ENCODE peak calls at places on chromosomes 13 and 19, in seven cellular contexts. I is heart left ventricle; R is K562; B is ascending aorta; S is tibial artery; G is CD8-positive, alpha-beta T cell; M is fibroblast of lung. K is an unnamed sample.

GRCh38 chr13:98809345-98809777 is 56.9 kb upstream of the SLC15A1 start:
- DNase-seq in I (no peak), R (no peak), B (no peak), S (no peak), G (no peak), M (no peak), K (no peak)

GRCh38 chr13:112812306-112813034 is 122.6 kb downstream of the ATP11A start:
- DNase-seq in I (no peak), R (no peak), B (no peak), S (no peak), G (no peak), M (no peak), K (no peak)

GRCh38 chr19:1728816-1729567 is 24.3 kb upstream of the ONECUT3 start:
- DNase-seq in I (no peak), R (no peak), B (no peak), S (no peak), G (no peak), M (no peak), K (no peak)

GRCh38 chr19:8905342-8905741 is 73.2 kb downstream of the MBD3L1 start:
- DNase-seq in I (no peak), R (no peak), B (no peak), S (no peak), G (no peak), M (no peak), K (no peak)

GRCh38 chr13:60431108-60431700 is 34.2 kb downstream of the TDRD3 start:
- DNase-seq in I (no peak), R (peak; percentile 19), B (no peak), S (no peak), G (no peak), M (peak; percentile 58), K (peak; percentile 19)

GRCh38 chr13:74730556-74731331 is 596.5 kb upstream of the KLF12 start:
- DNase-seq in I (no peak), R (no peak), B (no peak), S (no peak), G (no peak), M (no peak), K (no peak)

GRCh38 chr13:25977671-25978070 is 74.1 kb downstream of the SHISA2 start:
- DNase-seq in I (no peak), R (no peak), B (no peak), S (no peak), G (no peak), M (no peak), K (no peak)

GRCh38 chr19:47152632-47153031 is 22.0 kb downstream of the SAE1 start:
- DNase-seq in I (no peak), R (no peak), B (no peak), S (no peak), G (no peak), M (no peak), K (no peak)

GRCh38 chr13:102724923-102725322 is 30.1 kb upstream of the METTL21C start:
- DNase-seq in I (no peak), R (no peak), B (no peak), S (no peak), G (no peak), M (peak; percentile 24), K (no peak)

GRCh38 chr19:39937792-39938191 is 3.4 kb upstream of the FCGBP start:
- DNase-seq in I (no peak), R (no peak), B (no peak), S (no peak), G (no peak), M (no peak), K (no peak)

GRCh38 chr19:8512115-8512967 is 1.6 kb downstream of the ZNF414 start:
- DNase-seq in I (no peak), R (peak; percentile 92), B (no peak), S (no peak), G (no peak), M (no peak), K (no peak)

GRCh38 chr13:49459580-49459979 is 15.5 kb downstream of the SETDB2 start:
- DNase-seq in I (no peak), R (no peak), B (no peak), S (no peak), G (no peak), M (no peak), K (no peak)

GRCh38 chr13:50323440-50324070 is 308.3 kb downstream of the KCNRG start:
- DNase-seq in I (no peak), R (no peak), B (no peak), S (no peak), G (no peak), M (peak; percentile 97), K (peak; percentile 75)

GRCh38 chr13:30142502-30143211 is 164.7 kb downstream of the KATNAL1 start:
- DNase-seq in I (no peak), R (no peak), B (no peak), S (no peak), G (no peak), M (peak; percentile 98), K (peak; percentile 99)

GRCh38 chr19:6066661-6067646 is 43.3 kb downstream of the RFX2 start:
- DNase-seq in I (peak; percentile 94), R (peak; percentile 56), B (peak; percentile 71), S (peak; percentile 96), G (no peak), M (peak; percentile 92), K (peak; percentile 91)

GRCh38 chr19:8340341-8341096 is 2.5 kb downstream of the KANK3 start:
- DNase-seq in I (peak; percentile 86), R (peak; percentile 59), B (no peak), S (no peak), G (no peak), M (no peak), K (no peak)

GRCh38 chr13:75195479-75196111 is 286.4 kb downstream of the TBC1D4 start:
- DNase-seq in I (no peak), R (no peak), B (no peak), S (no peak), G (no peak), M (no peak), K (no peak)

GRCh38 chr13:111255228-111255790 is 65.1 kb upstream of the TEX29 start:
- DNase-seq in I (no peak), R (no peak), B (no peak), S (no peak), G (no peak), M (no peak), K (no peak)

GRCh38 chr19:42254083-42254849 is 662 bp downstream of the ERF start:
- DNase-seq in I (peak; percentile 83), R (peak; percentile 68), B (no peak), S (peak; percentile 74), G (peak; percentile 73), M (peak; percentile 60), K (no peak)

GRCh38 chr19:5894704-5895349 is 8.8 kb downstream of the NDUFA11 start:
- DNase-seq in I (no peak), R (no peak), B (no peak), S (no peak), G (no peak), M (no peak), K (no peak)

GRCh38 chr19:12789098-12789903 is 2.0 kb upstream of the JUNB start:
- DNase-seq in I (no peak), R (no peak), B (no peak), S (no peak), G (no peak), M (no peak), K (no peak)

GRCh38 chr13:95343944-95344343 is 42.7 kb upstream of the ABCC4 start:
- DNase-seq in I (peak; percentile 20), R (no peak), B (no peak), S (no peak), G (no peak), M (no peak), K (no peak)

GRCh38 chr19:2823646-2824045 is 4.0 kb downstream of the ZNF554 start:
- DNase-seq in I (no peak), R (no peak), B (no peak), S (no peak), G (no peak), M (no peak), K (no peak)

GRCh38 chr13:97367427-97367826 is 66.5 kb upstream of the RAP2A start:
- DNase-seq in I (no peak), R (no peak), B (no peak), S (no peak), G (no peak), M (peak; percentile 93), K (peak; percentile 65)

GRCh38 chr19:47694466-47695273 is 18.6 kb upstream of the EHD2 start:
- DNase-seq in I (no peak), R (no peak), B (no peak), S (no peak), G (no peak), M (no peak), K (no peak)

GRCh38 chr19:397941-398706 is 10.8 kb downstream of the C2CD4C start:
- DNase-seq in I (peak; percentile 9), R (no peak), B (no peak), S (no peak), G (no peak), M (no peak), K (no peak)

GRCh38 chr19:13334801-13335481 is 171.3 kb downstream of the CACNA1A start:
- DNase-seq in I (no peak), R (no peak), B (no peak), S (no peak), G (no peak), M (no peak), K (no peak)

GRCh38 chr19:19062454-19063182 is 1.2 kb upstream of the SLC25A42 start:
- DNase-seq in I (no peak), R (no peak), B (no peak), S (no peak), G (no peak), M (peak; percentile 61), K (no peak)

GRCh38 chr13:20824762-20825161 is 51.0 kb upstream of the EEF1AKMT1 start:
- DNase-seq in I (no peak), R (no peak), B (no peak), S (no peak), G (no peak), M (peak; percentile 76), K (no peak)

GRCh38 chr19:54189668-54190502 is 505 bp upstream of the MBOAT7 start:
- DNase-seq in I (peak; percentile 100), R (peak; percentile 86), B (peak; percentile 100), S (peak; percentile 100), G (peak; percentile 100), M (peak; percentile 100), K (peak; percentile 99)
- TF ChIP-seq CTCF in I (no peak), R (no peak), B (no peak), S (peak; percentile 16), G (no peak), M (no peak), K (no peak)

DNA sequence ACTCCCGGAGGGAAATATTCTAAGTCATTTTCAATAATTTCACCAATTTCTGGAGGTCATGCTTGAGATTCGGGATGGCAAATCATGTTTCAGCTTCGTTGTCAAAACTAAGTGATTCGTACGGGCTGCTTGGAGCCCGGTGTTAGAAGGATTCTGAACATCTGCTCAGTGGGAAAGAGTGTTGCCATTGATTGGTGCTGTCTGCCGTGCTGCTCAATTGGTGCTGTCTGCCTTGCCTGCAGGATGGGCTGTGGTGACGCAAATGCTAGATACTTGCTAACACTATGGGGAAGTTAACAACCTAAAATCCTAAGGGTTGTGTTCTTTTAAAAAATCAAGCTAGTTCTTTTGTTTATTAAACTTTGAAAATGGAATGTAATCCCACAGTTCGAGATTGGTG is 17.3 kb upstream of the CACNG8 start:
- DNase-seq in I (no peak), R (peak; percentile 35), B (no peak), S (no peak), G (no peak), M (peak; percentile 20), K (no peak)
- H3K27me3 ChIP-seq in I (peaks cover 23% of the 10 kb centered on the region), R (peaks cover 26% of the 10 kb centered on the region), B (peaks cover 6% of the 10 kb centered on the region), S (no peaks in the 10 kb centered on the region), G (peaks cover 13% of the 10 kb centered on the region), M (peaks cover 5% of the 10 kb centered on the region), K (peaks cover 4% of the 10 kb centered on the region)

GRCh38 chr13:41199526-41199925 is 5.2 kb upstream of the KBTBD7 start:
- DNase-seq in I (no peak), R (no peak), B (no peak), S (no peak), G (no peak), M (no peak), K (no peak)
- H3K4me3 ChIP-seq in I (no peak overlapping the region), R (no peak overlapping the region), B (no peak overlapping the region), S (no peak overlapping the region), G (no peak overlapping the region), M (no peak overlapping the region), K (no peak overlapping the region)

GRCh38 chr13:37835392-37835791 is 34.2 kb downstream of the TRPC4 start:
- DNase-seq in I (no peak), R (no peak), B (no peak), S (no peak), G (no peak), M (no peak), K (no peak)
- TF ChIP-seq CTCF in I (no peak), R (no peak), B (no peak), S (no peak), G (no peak), M (no peak), K (no peak)

K was measured in BJ.